ENCODE peak calls at places on chromosomes 7 and 10, in ten cellular contexts. T is mesenchymal stem cell; Q is SK-N-SH; G is OCI-LY7; D is astrocyte; R is aorta; J is effector memory CD4-positive, alpha-beta T cell; Y is brain microvascular endothelial cell; B is HCT116; I is gastrocnemius medialis. N is an unnamed sample.

GRCh38 chr10:45254892-45255291 is 60.5 kb downstream of the OR13A1 start:
- DNase-seq in G (no peak), Y (no peak), D (no peak), T (no peak), B (no peak), I (no peak), J (no peak), Q (no peak), R (no peak), N (no peak)

GRCh38 chr10:10209152-10209551 is 808.5 kb upstream of the CELF2 start:
- DNase-seq in D (peak; percentile 2), G (peak; percentile 53), R (no peak), Y (peak; percentile 56), J (no peak), I (no peak), T (peak; percentile 90), B (no peak), Q (no peak), N (peak; percentile 56)

GRCh38 chr7:102210787-102211186 is 75.9 kb upstream of the SH2B2 start:
- DNase-seq in Y (no peak), G (no peak), Q (no peak), R (no peak), D (no peak), I (no peak), T (no peak), B (no peak), J (no peak), N (no peak)

GRCh38 chr10:34978080-34978479 is 112.1 kb downstream of the CUL2 start:
- DNase-seq in I (no peak), R (peak; percentile 32), T (no peak), G (no peak), B (no peak), Y (no peak), D (no peak), Q (no peak), J (no peak), N (no peak)

GRCh38 chr10:96850825-96851224 is 18.7 kb downstream of the LCOR start:
- DNase-seq in Q (no peak), Y (peak; percentile 91), G (no peak), I (no peak), R (no peak), J (no peak), B (no peak), D (peak; percentile 97), T (peak; percentile 93), N (peak; percentile 97)

GRCh38 chr7:157271315-157271990 is 65.4 kb upstream of the DNAJB6 start:
- DNase-seq in J (no peak), R (peak; percentile 74), Q (no peak), B (no peak), Y (no peak), D (peak; percentile 70), G (no peak), I (no peak), T (no peak), N (peak; percentile 41)

GRCh38 chr7:30135271-30135550 is 425 bp downstream of the MTURN start:
- DNase-seq in D (no peak), G (no peak), Q (peak; percentile 82), R (no peak), J (no peak), I (no peak), Y (no peak), B (no peak), T (no peak), N (no peak)

GRCh38 chr10:10967029-10967428 is 50.6 kb upstream of the CELF2 start:
- DNase-seq in Y (no peak), B (no peak), D (no peak), Q (no peak), T (no peak), J (no peak), I (no peak), R (no peak), G (no peak), N (no peak)

GRCh38 chr7:27922907-27923306 is 182.9 kb downstream of the TAX1BP1 start:
- DNase-seq in G (peak; percentile 89), R (no peak), Q (no peak), T (no peak), J (no peak), Y (no peak), D (no peak), I (no peak), B (no peak), N (no peak)

GRCh38 chr10:122877264-122877663 is 2.1 kb downstream of the FAM24B start:
- DNase-seq in T (no peak), I (no peak), Y (no peak), Q (no peak), J (no peak), B (no peak), R (no peak), G (no peak), D (no peak), N (no peak)

GRCh38 chr10:88374392-88375145 is 208.5 kb downstream of the RNLS start:
- DNase-seq in B (no peak), T (no peak), D (peak; percentile 48), R (no peak), J (no peak), G (no peak), Y (no peak), I (no peak), Q (no peak), N (no peak)

GRCh38 chr7:10116511-10116910 is 857.2 kb upstream of the PHF14 start:
- DNase-seq in G (no peak), B (no peak), D (no peak), Q (no peak), T (no peak), R (no peak), I (no peak), Y (no peak), J (no peak), N (no peak)

GRCh38 chr10:13219685-13220670 is 14.2 kb downstream of the UCMA start:
- DNase-seq in T (peak; percentile 4), D (peak; percentile 4), R (no peak), J (no peak), I (peak; percentile 74), G (peak; percentile 79), B (peak; percentile 49), Y (no peak), Q (no peak), N (peak; percentile 39)

GRCh38 chr7:56213574-56213973 is 97.4 kb upstream of the NUPR2 start:
- DNase-seq in D (no peak), J (no peak), Q (no peak), I (no peak), T (no peak), Y (no peak), B (no peak), G (no peak), R (no peak), N (no peak)

GRCh38 chr7:129853661-129854268 is 99.0 kb downstream of the UBE2H start:
- DNase-seq in R (no peak), G (no peak), D (no peak), J (no peak), T (peak; percentile 67), Y (no peak), I (no peak), B (peak; percentile 37), Q (no peak), N (peak; percentile 58)

DNA sequence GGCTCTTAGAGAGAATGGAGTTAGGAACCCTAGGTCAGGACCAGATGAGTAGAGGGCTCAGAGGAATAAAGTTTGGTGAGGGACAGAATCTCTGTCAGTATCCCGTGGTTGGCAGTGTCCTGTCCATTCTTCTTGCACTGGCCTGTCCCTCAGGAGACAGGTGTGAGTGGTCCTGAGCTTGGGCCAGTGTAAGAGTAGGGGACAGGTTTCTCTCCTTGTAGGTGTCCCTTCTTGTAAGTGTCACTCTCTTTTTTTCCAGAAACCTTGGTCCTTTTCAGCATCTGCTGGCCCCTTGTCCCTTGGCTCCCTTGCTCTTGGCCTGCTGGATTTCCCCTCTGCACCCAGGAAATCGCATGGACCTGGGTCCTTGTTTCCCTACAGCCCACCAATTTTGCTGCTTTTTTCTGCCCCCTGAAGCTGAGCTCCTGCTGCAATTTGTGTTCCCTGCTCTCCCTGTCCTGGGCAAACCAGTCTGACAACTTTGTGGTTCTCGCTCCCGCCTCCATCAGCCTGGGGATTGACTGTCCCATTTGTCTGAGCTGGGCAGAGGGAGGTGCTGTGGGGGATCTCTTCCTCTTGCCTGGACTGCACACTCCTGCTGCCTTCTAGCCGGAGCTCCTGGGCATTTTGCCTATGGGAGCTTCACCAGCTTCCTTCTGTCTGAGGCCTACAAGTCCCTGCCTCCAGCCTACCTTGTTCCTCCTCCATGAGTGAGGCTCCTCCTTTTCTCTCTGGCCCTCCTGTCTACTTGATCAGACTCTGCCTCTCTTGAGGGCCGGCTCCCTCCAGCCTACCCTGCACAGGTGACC is 6.5 kb downstream of the TSPAN14 start:
- DNase-seq in Q (no peak), Y (no peak), D (peak; percentile 59), R (peak; percentile 58), I (no peak), G (no peak), B (peak; percentile 80), T (no peak), J (no peak), N (peak; percentile 48)
- H3K4me3 ChIP-seq in Q (no peak overlapping the region), Y (no peak overlapping the region), D (no peak overlapping the region), R (no peak overlapping the region), I (no peak overlapping the region), G (peak overlapping the region; percentile 28), B (peak overlapping the region; percentile 47), T (no peak overlapping the region), J (peak overlapping the region; percentile 55), N (no peak overlapping the region)

GRCh38 chr10:132572545-132572937 is 35.0 kb downstream of the INPP5A start:
- DNase-seq in B (no peak), I (no peak), G (peak; percentile 46), T (peak; percentile 72), D (peak; percentile 32), Y (peak; percentile 29), R (no peak), Q (no peak), J (no peak), N (peak; percentile 73)
- H3K4me3 ChIP-seq in B (no peak overlapping the region), I (no peak overlapping the region), G (peak overlapping the region; percentile 55), T (no peak overlapping the region), D (no peak overlapping the region), Y (no peak overlapping the region), R (no peak overlapping the region), Q (no peak overlapping the region), J (no peak overlapping the region), N (no peak overlapping the region)

GRCh38 chr7:45001826-45002225 is 1.8 kb downstream of the CCM2 start:
- DNase-seq in G (peak; percentile 49), D (no peak), Y (no peak), J (no peak), T (no peak), I (no peak), B (no peak), R (no peak), Q (no peak), N (no peak)
- H3K4me3 ChIP-seq in G (peak overlapping the region; percentile 86), D (peak overlapping the region; percentile 93), Y (no peak overlapping the region), J (no peak overlapping the region), T (no peak overlapping the region), I (no peak overlapping the region), B (no peak overlapping the region), R (no peak overlapping the region), Q (no peak overlapping the region), N (no peak overlapping the region)

DNA sequence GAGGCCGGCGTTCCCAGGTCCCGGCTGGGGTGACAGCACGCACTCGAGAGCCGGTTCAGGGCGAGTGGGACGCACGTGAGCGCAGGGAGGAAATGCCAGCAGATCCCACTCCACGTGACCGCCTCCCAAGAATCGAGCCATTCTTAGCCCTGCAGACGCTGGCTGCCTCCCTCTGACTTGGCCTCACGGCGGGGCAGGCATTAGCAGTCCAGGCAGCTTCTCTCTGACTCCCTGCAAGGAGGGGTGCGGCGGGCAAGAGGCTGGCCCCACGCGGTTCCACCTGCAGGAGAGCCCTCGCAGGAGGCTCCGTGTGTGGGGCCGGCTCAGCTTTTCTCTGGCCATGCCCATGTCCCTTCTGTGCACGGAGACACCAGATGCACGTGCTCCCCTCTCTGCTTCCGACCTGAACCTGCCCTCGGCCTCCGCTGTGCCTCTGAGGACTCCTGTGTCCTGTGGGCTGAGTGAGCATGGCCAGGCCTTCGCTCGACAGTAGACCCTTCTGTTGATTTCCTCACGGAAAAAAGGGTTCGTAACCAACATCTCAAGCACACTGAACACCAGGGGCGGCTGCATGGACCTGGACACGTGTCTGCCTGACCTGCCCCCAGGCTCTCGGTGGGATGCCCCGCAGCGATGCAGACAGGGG is 10.2 kb downstream of the GPR146 start:
- DNase-seq in D (no peak), R (no peak), T (no peak), B (no peak), Q (no peak), Y (no peak), I (no peak), G (no peak), J (no peak), N (peak; percentile 24)
- H3K4me3 ChIP-seq in D (no peak overlapping the region), R (no peak overlapping the region), T (no peak overlapping the region), B (no peak overlapping the region), Q (no peak overlapping the region), Y (no peak overlapping the region), I (no peak overlapping the region), G (no peak overlapping the region), J (peak overlapping the region; percentile 40), N (no peak overlapping the region)